ENCODE peak calls at places on chromosomes 2 and 18, in seven cellular contexts. Z is transverse colon, P is psoas muscle, C is gastrocnemius medialis, K is heart left ventricle, A is AG04450, G is sigmoid colon. L is an unnamed sample.

GRCh38 chr2:226705965-226706364 is 93.7 kb downstream of the IRS1 start:
- DNase-seq in Z (no peak), P (no peak), C (no peak), K (no peak), A (no peak), G (no peak), L (no peak)

GRCh38 chr2:201064797-201065329 is 6.6 kb downstream of the HYCC2 start:
- DNase-seq in Z (no peak), P (no peak), C (no peak), K (no peak), A (no peak), G (no peak), L (no peak)

GRCh38 chr18:49878567-49878966 is 65.2 kb upstream of the ACAA2 start:
- DNase-seq in Z (no peak), P (no peak), C (no peak), K (no peak), A (no peak), G (no peak), L (no peak)

GRCh38 chr2:60007666-60008065 is 545.8 kb downstream of the BCL11A start:
- DNase-seq in Z (no peak), P (no peak), C (no peak), K (no peak), A (no peak), G (no peak), L (no peak)

GRCh38 chr2:29053223-29053622 is 21.1 kb downstream of the PCARE start:
- DNase-seq in Z (no peak), P (no peak), C (no peak), K (no peak), A (no peak), G (peak), L (no peak)

GRCh38 chr18:26868968-26869586 is 3.6 kb upstream of the AQP4 start:
- DNase-seq in Z (no peak), P (no peak), C (no peak), K (no peak), A (no peak), G (no peak), L (no peak)

GRCh38 chr2:105376789-105377231 is 22.0 kb downstream of the FHL2 start:
- DNase-seq in Z (no peak), P (no peak), C (no peak), K (no peak), A (no peak), G (no peak), L (no peak)

GRCh38 chr2:196204991-196205766 is 33.8 kb upstream of the STK17B start:
- DNase-seq in Z (no peak), P (no peak), C (no peak), K (no peak), A (no peak), G (no peak), L (no peak)

GRCh38 chr2:142131016-142131714 is at the start of gene LRP1B:
- DNase-seq in Z (no peak), P (no peak), C (no peak), K (no peak), A (no peak), G (peak), L (no peak)

GRCh38 chr2:177799531-177799930 is 273.0 kb downstream of the PDE11A start:
- DNase-seq in Z (no peak), P (no peak), C (no peak), K (no peak), A (no peak), G (no peak), L (no peak)

GRCh38 chr2:73979686-73980085 is 5.0 kb upstream of the TET3 start:
- DNase-seq in Z (no peak), P (peak), C (no peak), K (no peak), A (peak), G (no peak), L (no peak)

GRCh38 chr2:73982140-73982617 is 2.5 kb upstream of the TET3 start:
- DNase-seq in Z (peak), P (peak), C (no peak), K (peak), A (no peak), G (no peak), L (no peak)

GRCh38 chr2:73979021-73979420 is 5.7 kb upstream of the TET3 start:
- DNase-seq in Z (no peak), P (no peak), C (no peak), K (no peak), A (no peak), G (no peak), L (no peak)

GRCh38 chr2:73981081-73981968 is 3.4 kb upstream of the TET3 start:
- DNase-seq in Z (peak), P (peak), C (no peak), K (peak), A (no peak), G (peak), L (no peak)

GRCh38 chr2:73980566-73980965 is 4.1 kb upstream of the TET3 start:
- DNase-seq in Z (no peak), P (no peak), C (no peak), K (no peak), A (no peak), G (no peak), L (no peak)
- H3K27ac ChIP-seq in Z (peak), P (no peak), C (no peak), K (no peak), A (no peak), G (no peak), L (no peak)

GRCh38 chr2:36393738-36394256 is 38.2 kb downstream of the CRIM1 start:
- DNase-seq in Z (no peak), P (no peak), C (no peak), K (no peak), A (no peak), G (no peak), L (no peak)
- TF ChIP-seq CTCF in Z (no peak), P (no peak), C (no peak), K (no peak), A (no peak), G (no peak), L (no peak)

DNA sequence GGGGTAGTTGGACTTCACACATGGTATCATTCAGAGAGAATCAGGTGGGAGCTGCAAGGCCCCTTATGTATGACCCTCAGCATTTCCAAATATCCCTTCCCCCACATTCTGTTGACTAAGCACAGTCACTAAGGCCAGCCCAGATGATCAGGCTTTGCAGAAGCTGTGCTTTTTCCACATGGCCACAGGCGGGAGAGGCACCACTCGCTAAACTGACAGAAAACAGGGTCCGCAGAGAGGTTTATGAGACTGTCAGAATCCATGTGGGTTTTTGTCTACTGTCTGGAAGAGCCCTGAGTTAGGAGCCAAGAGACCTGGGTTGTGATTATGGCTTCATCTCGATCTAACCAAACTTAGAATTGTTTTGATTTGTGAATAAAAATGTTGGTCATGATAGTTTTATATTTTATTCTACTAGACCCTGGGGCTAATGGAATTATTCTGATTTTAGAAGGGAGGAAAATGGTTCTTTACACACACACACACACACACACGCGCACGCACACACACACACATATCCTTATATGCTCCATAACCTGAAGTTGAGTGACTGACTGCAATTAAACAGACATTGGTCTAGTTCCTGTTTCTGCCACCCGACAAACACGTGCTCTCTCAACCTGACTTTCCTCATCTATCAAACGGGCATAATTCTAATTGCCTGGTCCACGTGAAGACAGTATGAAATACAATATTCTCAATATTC is 50.6 kb downstream of the SETBP1 start:
- DNase-seq in Z (no peak), P (no peak), C (no peak), K (no peak), A (no peak), G (no peak), L (no peak)
- H3K27ac ChIP-seq in Z (peak), P (peak), C (peak), K (no peak), A (no peak), G (no peak), L (no peak)

DNA sequence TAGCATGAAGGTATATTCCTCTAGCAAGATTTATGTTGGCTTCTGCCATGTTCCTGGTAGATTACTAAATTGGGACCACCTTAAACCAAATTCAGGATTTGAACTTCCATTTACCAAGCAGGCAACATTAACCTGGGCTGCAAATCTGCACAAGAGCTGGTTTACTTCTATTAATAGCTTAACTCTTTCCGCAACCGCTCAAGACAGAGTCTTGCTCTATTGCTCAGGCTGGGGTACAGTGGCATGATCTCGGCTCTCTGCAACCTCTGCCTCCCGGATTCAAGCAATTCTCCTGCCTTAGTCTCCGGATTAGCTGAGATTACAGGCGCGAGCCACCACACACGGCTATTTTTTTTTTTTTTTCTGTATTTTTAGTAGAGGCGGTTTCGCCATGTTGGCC is 8.4 kb downstream of the MARCHF7 start:
- DNase-seq in Z (no peak), P (no peak), C (no peak), K (no peak), A (no peak), G (no peak), L (no peak)
- TF ChIP-seq CTCF in Z (no peak), P (no peak), C (no peak), K (no peak), A (no peak), G (no peak), L (no peak)

GRCh38 chr2:54054271-54054670 is 61.1 kb upstream of the ACYP2 start:
- DNase-seq in Z (no peak), P (no peak), C (no peak), K (no peak), A (no peak), G (no peak), L (no peak)

GRCh38 chr2:54052825-54053718 is 62.3 kb upstream of the ACYP2 start:
- DNase-seq in Z (no peak), P (no peak), C (no peak), K (no peak), A (no peak), G (no peak), L (no peak)

GRCh38 chr2:54053830-54054229 is 61.6 kb upstream of the ACYP2 start:
- DNase-seq in Z (no peak), P (no peak), C (no peak), K (no peak), A (no peak), G (no peak), L (no peak)

GRCh38 chr2:54058449-54058848 is 57.0 kb upstream of the ACYP2 start:
- DNase-seq in Z (no peak), P (no peak), C (no peak), K (no peak), A (no peak), G (no peak), L (no peak)

GRCh38 chr2:54054774-54055173 is 60.6 kb upstream of the ACYP2 start:
- DNase-seq in Z (no peak), P (no peak), C (no peak), K (no peak), A (no peak), G (no peak), L (no peak)
- H3K27ac ChIP-seq in Z (peak), P (no peak), C (no peak), K (no peak), A (no peak), G (peak), L (no peak)

GRCh38 chr2:234635284-234635683 is 138.4 kb upstream of the ARL4C start:
- DNase-seq in Z (no peak), P (no peak), C (no peak), K (no peak), A (no peak), G (no peak), L (no peak)
- TF ChIP-seq CTCF in Z (no peak), P (no peak), C (no peak), K (no peak), A (peak), G (no peak), L (no peak)

GRCh38 chr18:77043541-77044280 is 88.9 kb downstream of the MBP start:
- DNase-seq in Z (no peak), P (no peak), C (no peak), K (no peak), A (no peak), G (no peak), L (no peak)

GRCh38 chr18:77046994-77047393 is 85.6 kb downstream of the MBP start:
- DNase-seq in Z (no peak), P (no peak), C (no peak), K (no peak), A (no peak), G (no peak), L (no peak)

GRCh38 chr18:77044866-77045664 is 87.5 kb downstream of the MBP start:
- DNase-seq in Z (no peak), P (no peak), C (no peak), K (no peak), A (no peak), G (no peak), L (no peak)

GRCh38 chr18:77046409-77046808 is 86.2 kb downstream of the MBP start:
- DNase-seq in Z (no peak), P (no peak), C (no peak), K (no peak), A (no peak), G (no peak), L (no peak)

GRCh38 chr18:77045682-77046081 is 86.9 kb downstream of the MBP start:
- DNase-seq in Z (no peak), P (no peak), C (no peak), K (no peak), A (no peak), G (no peak), L (no peak)
- H3K27ac ChIP-seq in Z (no peak), P (no peak), C (no peak), K (no peak), A (no peak), G (no peak), L (no peak)

GRCh38 chr18:76252880-76253279 is 242.2 kb downstream of the ZNF516 start:
- DNase-seq in Z (no peak), P (no peak), C (no peak), K (no peak), A (no peak), G (no peak), L (no peak)
- TF ChIP-seq CTCF in Z (no peak), P (peak), C (no peak), K (no peak), A (peak), G (no peak), L (no peak)